ENCODE peak calls at places on chromosome 7, in eight cellular contexts. One of them, this sample, is unnamed.

GRCh38 chr7:51325231-51325630 is 8.6 kb upstream of the COBL start:
- DNase-seq in HepG2: no peak
- DNase-seq in WTC11: no peak
- DNase-seq in SK-N-SH: no peak
- DNase-seq in K562: no peak
- DNase-seq in GM12878: no peak
- DNase-seq in IMR-90: no peak
- DNase-seq in A549: no peak
- DNase-seq in this sample: no peak

GRCh38 chr7:42639930-42640329 is 271.9 kb downstream of the C7orf25 start:
- DNase-seq in SK-N-SH: no peak
- DNase-seq in WTC11: no peak
- DNase-seq in IMR-90: no peak
- DNase-seq in K562: no peak
- DNase-seq in HepG2: no peak
- DNase-seq in A549: no peak
- DNase-seq in GM12878: no peak
- DNase-seq in this sample: no peak

GRCh38 chr7:6636741-6637543 is at the start of gene ZNF316:
- DNase-seq in A549: peak
- DNase-seq in WTC11: no peak
- DNase-seq in GM12878: no peak
- DNase-seq in IMR-90: peak
- DNase-seq in HepG2: no peak
- DNase-seq in SK-N-SH: peak
- DNase-seq in K562: peak
- DNase-seq in this sample: no peak

GRCh38 chr7:136198168-136198567 is 221.0 kb upstream of the MTPN start:
- DNase-seq in GM12878: no peak
- DNase-seq in HepG2: no peak
- DNase-seq in WTC11: no peak
- DNase-seq in A549: no peak
- DNase-seq in K562: no peak
- DNase-seq in IMR-90: no peak
- DNase-seq in SK-N-SH: no peak
- DNase-seq in this sample: no peak

GRCh38 chr7:73717991-73718405 is 1.5 kb downstream of the STX1A start:
- DNase-seq in GM12878: no peak
- DNase-seq in IMR-90: peak
- DNase-seq in SK-N-SH: no peak
- DNase-seq in WTC11: no peak
- DNase-seq in HepG2: no peak
- DNase-seq in K562: no peak
- DNase-seq in A549: no peak
- DNase-seq in this sample: no peak

GRCh38 chr7:45580053-45580872 is 6.1 kb downstream of the ADCY1 start:
- DNase-seq in GM12878: no peak
- DNase-seq in K562: peak
- DNase-seq in WTC11: peak
- DNase-seq in A549: no peak
- DNase-seq in HepG2: no peak
- DNase-seq in SK-N-SH: peak
- DNase-seq in IMR-90: no peak
- DNase-seq in this sample: peak

GRCh38 chr7:17185690-17186070 is 112.8 kb upstream of the AHR start:
- DNase-seq in WTC11: no peak
- DNase-seq in SK-N-SH: no peak
- DNase-seq in GM12878: peak
- DNase-seq in HepG2: no peak
- DNase-seq in IMR-90: peak
- DNase-seq in A549: no peak
- DNase-seq in K562: no peak
- DNase-seq in this sample: no peak

GRCh38 chr7:100967292-100967863 is 2.0 kb upstream of the MUC12 start:
- DNase-seq in IMR-90: no peak
- DNase-seq in SK-N-SH: peak
- DNase-seq in GM12878: no peak
- DNase-seq in HepG2: no peak
- DNase-seq in WTC11: no peak
- DNase-seq in A549: no peak
- DNase-seq in K562: no peak
- DNase-seq in this sample: no peak

GRCh38 chr7:12820777-12821176 is 133.3 kb downstream of the ARL4A start:
- DNase-seq in HepG2: no peak
- DNase-seq in WTC11: no peak
- DNase-seq in K562: no peak
- DNase-seq in IMR-90: no peak
- DNase-seq in GM12878: no peak
- DNase-seq in SK-N-SH: no peak
- DNase-seq in A549: no peak
- DNase-seq in this sample: no peak

GRCh38 chr7:128174391-128174790 is 66.7 kb upstream of the LEP start:
- DNase-seq in K562: no peak
- DNase-seq in A549: no peak
- DNase-seq in GM12878: no peak
- DNase-seq in WTC11: no peak
- DNase-seq in IMR-90: no peak
- DNase-seq in SK-N-SH: no peak
- DNase-seq in HepG2: no peak
- DNase-seq in this sample: no peak

GRCh38 chr7:3461923-3462322 is 160.9 kb downstream of the SDK1 start:
- DNase-seq in WTC11: no peak
- DNase-seq in GM12878: no peak
- DNase-seq in HepG2: no peak
- DNase-seq in SK-N-SH: no peak
- DNase-seq in K562: no peak
- DNase-seq in IMR-90: no peak
- DNase-seq in A549: no peak
- DNase-seq in this sample: no peak

GRCh38 chr7:73830872-73831655 is at the start of gene CLDN4:
- DNase-seq in SK-N-SH: no peak
- DNase-seq in IMR-90: no peak
- DNase-seq in HepG2: peak
- DNase-seq in GM12878: no peak
- DNase-seq in A549: no peak
- DNase-seq in WTC11: peak
- DNase-seq in K562: no peak
- DNase-seq in this sample: peak

GRCh38 chr7:45239486-45239885 is 81.9 kb downstream of the RAMP3 start:
- DNase-seq in SK-N-SH: no peak
- DNase-seq in GM12878: no peak
- DNase-seq in A549: peak
- DNase-seq in WTC11: no peak
- DNase-seq in K562: no peak
- DNase-seq in IMR-90: peak
- DNase-seq in HepG2: no peak
- DNase-seq in this sample: peak

GRCh38 chr7:151435103-151435916 is 4.6 kb downstream of the CRYGN start:
- DNase-seq in HepG2: no peak
- DNase-seq in K562: no peak
- DNase-seq in WTC11: no peak
- DNase-seq in IMR-90: no peak
- DNase-seq in GM12878: no peak
- DNase-seq in SK-N-SH: no peak
- DNase-seq in A549: no peak
- DNase-seq in this sample: no peak

GRCh38 chr7:151434549-151434948 is 5.4 kb downstream of the CRYGN start:
- DNase-seq in GM12878: no peak
- DNase-seq in SK-N-SH: no peak
- DNase-seq in IMR-90: no peak
- DNase-seq in K562: no peak
- DNase-seq in WTC11: no peak
- DNase-seq in HepG2: no peak
- DNase-seq in A549: no peak
- DNase-seq in this sample: no peak

GRCh38 chr7:151432658-151433521 is 7.1 kb downstream of the CRYGN start:
- DNase-seq in IMR-90: no peak
- DNase-seq in A549: peak
- DNase-seq in HepG2: no peak
- DNase-seq in K562: no peak
- DNase-seq in GM12878: peak
- DNase-seq in SK-N-SH: peak
- DNase-seq in WTC11: no peak
- DNase-seq in this sample: no peak

GRCh38 chr7:151431768-151432311 is 8.1 kb downstream of the CRYGN start:
- DNase-seq in SK-N-SH: no peak
- DNase-seq in K562: no peak
- DNase-seq in A549: no peak
- DNase-seq in HepG2: no peak
- DNase-seq in GM12878: no peak
- DNase-seq in IMR-90: no peak
- DNase-seq in WTC11: no peak
- DNase-seq in this sample: no peak

GRCh38 chr7:151433721-151434400 is 6.1 kb downstream of the CRYGN start:
- DNase-seq in SK-N-SH: no peak
- DNase-seq in WTC11: no peak
- DNase-seq in HepG2: no peak
- DNase-seq in A549: no peak
- DNase-seq in K562: no peak
- DNase-seq in GM12878: no peak
- DNase-seq in IMR-90: no peak
- DNase-seq in this sample: no peak
- TF ChIP-seq USF2 in SK-N-SH: no peak
- TF ChIP-seq USF2 in WTC11: no peak
- TF ChIP-seq USF2 in HepG2: no peak
- TF ChIP-seq USF2 in A549: no peak
- TF ChIP-seq USF2 in K562: no peak
- TF ChIP-seq USF2 in GM12878: no peak
- TF ChIP-seq USF2 in IMR-90: no peak
- TF ChIP-seq USF2 in this sample: no peak

DNA sequence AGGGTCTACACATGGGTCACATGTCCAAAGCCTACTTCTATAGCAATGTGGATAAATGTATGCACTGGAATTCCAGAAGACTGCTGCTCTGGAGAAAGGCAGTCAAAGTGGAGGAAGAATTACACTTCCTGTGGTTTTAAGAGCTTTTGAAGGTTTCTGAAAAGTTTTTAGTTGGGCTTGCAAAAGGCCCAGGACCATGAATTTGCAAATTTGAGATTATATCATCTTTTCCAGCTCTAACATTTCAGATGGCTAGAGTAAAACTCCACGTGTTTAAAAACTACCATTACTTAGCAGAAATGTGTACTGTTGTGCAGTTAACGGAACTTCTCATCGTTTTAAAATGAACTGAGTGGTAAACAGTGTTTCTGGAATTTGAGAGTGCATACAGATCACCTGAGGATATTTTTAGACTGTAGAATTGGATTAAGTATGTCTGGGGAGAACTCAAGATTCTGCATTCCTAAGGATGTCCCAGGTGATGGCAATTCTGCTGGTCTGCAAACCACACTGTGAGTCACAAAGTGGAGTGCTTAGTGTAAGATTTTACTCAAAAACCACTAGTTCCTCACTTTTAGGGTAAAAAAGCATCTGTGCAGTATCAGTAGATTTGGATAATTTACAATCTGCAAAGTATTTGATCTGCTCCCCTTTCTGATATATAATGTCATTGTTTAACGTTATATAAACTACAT is 32.8 kb upstream of the CCDC71L start:
- DNase-seq in HepG2: no peak
- DNase-seq in SK-N-SH: no peak
- DNase-seq in IMR-90: peak
- DNase-seq in WTC11: no peak
- DNase-seq in K562: no peak
- DNase-seq in GM12878: no peak
- DNase-seq in A549: no peak
- DNase-seq in this sample: no peak
- TF ChIP-seq USF2 in HepG2: no peak
- TF ChIP-seq USF2 in SK-N-SH: no peak
- TF ChIP-seq USF2 in IMR-90: no peak
- TF ChIP-seq USF2 in WTC11: no peak
- TF ChIP-seq USF2 in K562: no peak
- TF ChIP-seq USF2 in GM12878: no peak
- TF ChIP-seq USF2 in A549: no peak
- TF ChIP-seq USF2 in this sample: no peak

GRCh38 chr7:150943453-150943814 is 34.7 kb downstream of the KCNH2 start:
- DNase-seq in GM12878: no peak
- DNase-seq in A549: no peak
- DNase-seq in HepG2: no peak
- DNase-seq in IMR-90: no peak
- DNase-seq in WTC11: no peak
- DNase-seq in K562: no peak
- DNase-seq in SK-N-SH: no peak
- DNase-seq in this sample: no peak

GRCh38 chr7:150940446-150941102 is 37.5 kb downstream of the KCNH2 start:
- DNase-seq in IMR-90: no peak
- DNase-seq in SK-N-SH: no peak
- DNase-seq in WTC11: no peak
- DNase-seq in HepG2: no peak
- DNase-seq in GM12878: no peak
- DNase-seq in A549: no peak
- DNase-seq in K562: no peak
- DNase-seq in this sample: no peak

GRCh38 chr7:150942591-150943452 is 35.3 kb downstream of the KCNH2 start:
- DNase-seq in SK-N-SH: no peak
- DNase-seq in K562: no peak
- DNase-seq in A549: no peak
- DNase-seq in GM12878: no peak
- DNase-seq in HepG2: no peak
- DNase-seq in WTC11: no peak
- DNase-seq in IMR-90: no peak
- DNase-seq in this sample: no peak

GRCh38 chr7:150941351-150941982 is 36.7 kb downstream of the KCNH2 start:
- DNase-seq in HepG2: no peak
- DNase-seq in K562: no peak
- DNase-seq in SK-N-SH: no peak
- DNase-seq in A549: no peak
- DNase-seq in WTC11: no peak
- DNase-seq in IMR-90: no peak
- DNase-seq in GM12878: no peak
- DNase-seq in this sample: no peak

DNA sequence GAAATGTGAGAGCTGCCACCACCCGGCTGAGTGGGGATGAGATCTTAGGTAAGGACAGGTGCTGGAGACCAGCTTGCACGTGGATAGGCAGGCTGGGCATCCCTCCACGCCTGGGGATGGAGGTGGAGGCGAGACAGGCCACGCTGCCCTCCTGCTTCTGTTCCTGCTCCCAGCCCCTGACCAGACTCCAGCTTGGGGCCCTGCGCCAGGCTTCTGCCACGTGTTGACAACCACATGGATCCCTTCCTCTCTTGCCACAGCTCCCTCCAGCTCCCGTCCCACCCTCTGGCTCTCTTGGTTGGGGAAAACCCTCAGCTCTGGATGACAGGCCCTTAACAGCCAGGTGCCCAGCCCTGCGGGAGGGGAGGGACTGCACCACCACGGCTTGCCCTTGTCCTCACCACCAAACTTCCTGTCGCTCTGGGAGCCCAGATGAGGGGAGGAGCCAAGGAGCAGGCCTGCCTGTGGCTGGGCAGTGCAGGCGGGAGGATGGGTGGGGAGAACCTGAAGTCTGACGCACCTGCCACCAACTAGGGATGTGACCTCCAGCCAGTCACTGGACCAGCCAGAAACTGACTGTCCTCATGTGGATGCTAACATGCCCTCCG is 36.0 kb downstream of the KCNH2 start:
- DNase-seq in IMR-90: no peak
- DNase-seq in SK-N-SH: peak
- DNase-seq in GM12878: no peak
- DNase-seq in A549: no peak
- DNase-seq in HepG2: no peak
- DNase-seq in WTC11: peak
- DNase-seq in K562: peak
- DNase-seq in this sample: no peak
- TF ChIP-seq USF2 in IMR-90: no peak
- TF ChIP-seq USF2 in SK-N-SH: no peak
- TF ChIP-seq USF2 in GM12878: no peak
- TF ChIP-seq USF2 in A549: no peak
- TF ChIP-seq USF2 in HepG2: no peak
- TF ChIP-seq USF2 in WTC11: no peak
- TF ChIP-seq USF2 in K562: no peak
- TF ChIP-seq USF2 in this sample: no peak

GRCh38 chr7:69893915-69894314 is 295.6 kb downstream of the AUTS2 start:
- DNase-seq in K562: no peak
- DNase-seq in A549: no peak
- DNase-seq in IMR-90: no peak
- DNase-seq in SK-N-SH: peak
- DNase-seq in HepG2: no peak
- DNase-seq in WTC11: no peak
- DNase-seq in GM12878: no peak
- DNase-seq in this sample: no peak
- TF ChIP-seq USF2 in K562: no peak
- TF ChIP-seq USF2 in A549: no peak
- TF ChIP-seq USF2 in IMR-90: no peak
- TF ChIP-seq USF2 in SK-N-SH: no peak
- TF ChIP-seq USF2 in HepG2: no peak
- TF ChIP-seq USF2 in WTC11: no peak
- TF ChIP-seq USF2 in GM12878: no peak
- TF ChIP-seq USF2 in this sample: no peak